ENCODE peak calls at places on chromosomes 5 and 9, in eight cellular contexts. A is lung, F is right lobe of liver, N is HFF-Myc, J is BE2C, L is LNCaP clone FGC, E is keratinocyte, K is pancreas. R is an unnamed sample.
A peak's percentile ranks its signal among the peaks of the same experiment; 100 is the strongest.

GRCh38 chr5:114325552-114325951 is 36.3 kb upstream of the KCNN2 start:
- DNase-seq in F (no peak), L (no peak), A (no peak), K (no peak), J (no peak), E (no peak), N (peak; percentile 70), R (no peak)

GRCh38 chr5:132190161-132190817 is 37.4 kb downstream of the P4HA2 start:
- DNase-seq in K (no peak), J (peak; percentile 55), A (no peak), E (no peak), F (no peak), L (peak; percentile 36), N (peak; percentile 61), R (no peak)

GRCh38 chr5:38595149-38595725 is 38.8 kb upstream of the LIFR start:
- DNase-seq in E (peak; percentile 35), L (no peak), F (no peak), A (no peak), J (no peak), K (no peak), N (peak; percentile 48), R (no peak)

GRCh38 chr9:120928720-120929389 is 2.3 kb upstream of the TRAF1 start:
- DNase-seq in E (no peak), N (no peak), L (no peak), J (peak; percentile 75), A (peak; percentile 73), F (peak; percentile 89), K (peak; percentile 93), R (peak; percentile 67)

GRCh38 chr9:35914307-35914807 is 5.1 kb downstream of the SPAAR start:
- DNase-seq in K (peak; percentile 72), L (no peak), F (peak; percentile 88), J (peak; percentile 76), E (no peak), A (no peak), N (no peak), R (peak; percentile 47)

GRCh38 chr9:69759478-69760277 is at the start of gene PTAR1:
- DNase-seq in A (peak; percentile 90), L (peak; percentile 52), K (peak; percentile 92), F (peak; percentile 95), J (peak; percentile 95), E (no peak), N (peak; percentile 55), R (peak; percentile 92)

GRCh38 chr5:111691508-111691907 is 65.5 kb downstream of the NREP start:
- DNase-seq in K (no peak), L (no peak), J (no peak), F (no peak), A (no peak), N (no peak), E (no peak), R (no peak)

GRCh38 chr9:134830126-134830525 is 50.5 kb upstream of the FCN2 start:
- DNase-seq in E (no peak), K (no peak), A (no peak), F (no peak), J (no peak), N (no peak), L (no peak), R (no peak)

GRCh38 chr9:79623799-79624721 is 52.3 kb downstream of the TLE4 start:
- DNase-seq in A (peak; percentile 32), F (no peak), N (no peak), J (peak; percentile 19), L (no peak), K (no peak), E (peak; percentile 41), R (no peak)

GRCh38 chr9:128555180-128555721 is 2.9 kb downstream of the SPTAN1 start:
- DNase-seq in F (no peak), J (no peak), A (peak; percentile 39), L (no peak), K (no peak), N (no peak), E (no peak), R (no peak)

GRCh38 chr9:116160676-116161571 is 7.3 kb downstream of the PAPPA start:
- DNase-seq in K (no peak), F (no peak), L (no peak), J (no peak), A (no peak), E (no peak), N (no peak), R (no peak)

GRCh38 chr9:87671925-87672324 is 54.0 kb upstream of the CTSL start:
- DNase-seq in L (no peak), F (no peak), A (peak; percentile 16), J (no peak), E (no peak), K (no peak), N (no peak), R (no peak)

GRCh38 chr5:76690027-76690679 is 25.8 kb upstream of the F2R start:
- DNase-seq in A (no peak), J (no peak), K (no peak), F (no peak), N (no peak), L (no peak), E (no peak), R (no peak)

GRCh38 chr5:67028371-67028770 is 168.2 kb downstream of the CD180 start:
- DNase-seq in N (no peak), A (no peak), E (no peak), L (no peak), J (no peak), K (no peak), F (no peak), R (no peak)

GRCh38 chr5:151158287-151158661 is 695 bp upstream of the ANXA6 start:
- DNase-seq in N (no peak), A (no peak), E (no peak), J (no peak), L (no peak), F (no peak), K (no peak), R (no peak)

GRCh38 chr5:129973716-129974426 is 69.6 kb downstream of the CHSY3 start:
- DNase-seq in N (no peak), L (no peak), K (no peak), J (no peak), E (no peak), F (no peak), A (no peak), R (no peak)

GRCh38 chr5:72079288-72079687 is 28.0 kb upstream of the MAP1B start:
- DNase-seq in N (no peak), K (no peak), E (no peak), L (no peak), F (no peak), A (no peak), J (peak; percentile 67), R (peak; percentile 73)

GRCh38 chr9:114288233-114289051 is 34.5 kb upstream of the ORM1 start:
- DNase-seq in L (no peak), J (no peak), F (peak; percentile 50), K (peak; percentile 62), A (no peak), E (no peak), N (no peak), R (peak; percentile 16)

GRCh38 chr5:58412932-58413331 is 47.0 kb downstream of the PLK2 start:
- DNase-seq in E (no peak), A (no peak), N (no peak), F (no peak), J (peak; percentile 70), L (no peak), K (no peak), R (no peak)

GRCh38 chr5:172659909-172660628 is 19.0 kb downstream of the NEURL1B start:
- DNase-seq in N (peak; percentile 52), J (peak; percentile 91), L (peak; percentile 4), A (peak; percentile 60), E (peak; percentile 49), F (peak; percentile 94), K (peak; percentile 93), R (peak; percentile 90)
- TF ChIP-seq CTCF in N (no peak), J (peak; percentile 11), L (no peak), A (no peak), E (no peak), F (peak; percentile 7), K (no peak), R (no peak)

DNA sequence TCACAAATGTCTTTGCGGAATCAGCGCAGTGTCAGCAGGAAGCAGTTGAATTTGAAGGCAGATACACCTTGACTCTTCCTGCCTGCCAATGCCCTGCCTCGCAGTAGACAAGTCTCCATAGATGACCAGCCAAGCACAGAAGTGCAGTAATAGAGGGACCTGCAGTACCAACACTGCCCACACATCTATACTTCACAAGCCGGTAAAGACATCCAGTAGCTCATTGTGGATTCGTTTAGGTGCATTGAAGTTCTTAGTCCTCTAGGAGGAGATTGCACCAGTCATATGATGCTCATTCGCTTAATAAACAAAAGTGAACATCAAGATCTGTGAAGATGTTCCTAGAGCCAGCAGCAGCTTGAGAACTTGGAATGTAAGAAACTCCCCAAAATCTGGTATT is 7.1 kb upstream of the IFNA2 start:
- DNase-seq in J (peak; percentile 18), L (peak; percentile 77), N (peak; percentile 2), K (no peak), A (no peak), F (no peak), E (no peak), R (no peak)
- TF ChIP-seq CTCF in J (peak; percentile 45), L (peak; percentile 19), N (peak; percentile 31), K (peak; percentile 12), A (no peak), F (peak; percentile 23), E (peak; percentile 49), R (peak; percentile 44)

DNA sequence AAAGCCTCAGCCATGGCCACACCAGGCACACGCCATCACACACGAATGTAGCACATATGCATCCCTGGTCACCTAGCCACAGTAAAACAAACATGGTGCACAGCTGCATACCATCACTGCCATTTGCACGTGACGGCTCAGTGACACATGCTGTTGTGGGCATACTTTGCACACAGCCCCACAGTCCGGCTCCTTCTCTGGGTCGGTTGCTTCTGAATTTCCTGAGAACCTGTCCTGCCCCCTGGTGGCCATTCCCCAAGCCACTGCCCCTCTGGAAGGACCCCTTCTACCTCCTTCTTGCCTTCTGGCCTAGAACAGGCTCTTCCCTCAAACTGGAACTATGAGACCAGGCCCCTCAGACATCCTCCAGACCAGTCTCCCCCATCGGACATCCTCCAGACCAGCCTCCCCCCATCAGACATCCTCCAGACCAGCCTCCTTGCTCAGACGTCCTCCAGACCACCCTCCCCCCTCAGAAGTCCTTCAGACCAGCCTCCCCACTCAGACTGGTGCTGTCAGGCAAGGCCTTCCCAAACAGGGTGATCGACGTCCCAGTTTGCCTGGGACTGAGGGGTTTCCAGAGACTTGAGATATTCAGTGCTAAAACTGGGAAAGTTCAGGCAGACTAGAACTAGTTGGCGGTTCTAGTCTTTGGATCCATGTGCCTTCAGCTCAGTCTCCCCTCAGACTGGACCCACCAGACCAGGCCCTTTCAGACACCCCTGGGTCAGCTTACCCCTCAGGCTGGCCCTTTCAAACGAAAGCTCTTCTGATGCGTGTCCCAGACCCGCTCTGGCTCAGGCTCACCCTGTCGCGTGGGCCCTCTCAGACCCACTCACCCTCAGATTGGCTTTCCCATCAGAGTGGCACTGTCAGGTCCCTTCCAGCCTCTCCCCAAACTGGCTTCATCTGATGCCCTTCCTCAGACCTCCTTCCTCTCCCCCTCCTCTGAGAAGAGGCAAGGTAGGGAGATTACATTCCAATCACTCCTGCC is 24.3 kb upstream of the ENHO start:
- DNase-seq in E (no peak), L (peak; percentile 52), A (peak; percentile 57), N (peak; percentile 38), K (peak; percentile 42), F (no peak), J (peak; percentile 86), R (peak; percentile 88)
- TF ChIP-seq CTCF in E (peak; percentile 73), L (peak; percentile 70), A (peak; percentile 11), N (peak; percentile 81), K (peak; percentile 46), F (peak; percentile 73), J (peak; percentile 84), R (peak; percentile 91)

DNA sequence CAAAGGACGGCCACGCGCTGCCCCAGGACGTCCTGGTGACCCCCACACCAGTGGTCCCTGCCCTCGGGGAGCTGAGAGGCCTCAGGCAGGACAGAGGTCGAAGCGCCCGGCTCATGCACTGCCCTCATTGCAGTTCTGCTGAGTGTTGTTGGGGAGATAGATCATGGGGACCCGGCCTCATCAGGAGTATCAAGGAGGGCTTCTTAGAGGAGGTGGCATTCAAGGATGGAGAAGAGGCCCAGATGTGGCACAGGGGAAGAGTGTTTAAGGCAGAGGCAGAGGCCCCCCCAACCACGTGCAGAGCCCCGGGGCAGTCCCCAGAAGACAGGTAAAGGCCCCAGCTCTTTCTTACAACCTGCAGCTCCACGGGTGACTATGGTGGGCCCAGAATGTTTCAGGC is 26.2 kb downstream of the ASS1 start:
- DNase-seq in F (no peak), E (no peak), K (no peak), L (no peak), A (no peak), J (no peak), N (no peak), R (no peak)
- TF ChIP-seq CTCF in F (no peak), E (no peak), K (no peak), L (no peak), A (no peak), J (no peak), N (no peak), R (no peak)